ENCODE peak calls at places on chromosomes 4 and X, in four cellular contexts. K is H1, G is IMR-90, N is H9. T is an unnamed sample.
A peak's percentile ranks its signal among the peaks of the same experiment; 100 is the strongest.

GRCh38 chr4:63786181-63786580 is 623.1 kb downstream of the TECRL start:
- DNase-seq in K (no peak), G (no peak), N (no peak), T (no peak)

GRCh38 chr4:183256756-183257385 is 63.2 kb downstream of the CLDN22 start:
- DNase-seq in K (no peak), G (peak; percentile 54), N (peak; percentile 65), T (peak; percentile 72)

GRCh38 chr4:82865592-82865991 is 25.4 kb downstream of the SEC31A start:
- DNase-seq in K (no peak), G (peak; percentile 95), N (no peak), T (peak; percentile 10)

GRCh38 chr4:53929955-53930798 is 134.2 kb downstream of the CHIC2 start:
- DNase-seq in K (peak; percentile 49), G (peak; percentile 93), N (peak; percentile 80), T (peak; percentile 94)

GRCh38 chr4:118683513-118683912 is 1.7 kb upstream of the METTL14 start:
- DNase-seq in K (no peak), G (no peak), N (peak; percentile 46), T (peak; percentile 57)

GRCh38 chr4:1074077-1074476 is 39.3 kb downstream of the RNF212 start:
- DNase-seq in K (no peak), G (no peak), N (no peak), T (no peak)

GRCh38 chrX:147537172-147537571 is 374.5 kb upstream of the FMR1 start:
- DNase-seq in K (no peak), G (no peak), N (no peak), T (no peak)

GRCh38 chrX:150085881-150086280 is 147.6 kb upstream of the EOLA2 start:
- DNase-seq in K (no peak), G (peak; percentile 50), N (no peak), T (no peak)

GRCh38 chrX:65608021-65608420 is 59.4 kb upstream of the MSN start:
- DNase-seq in K (no peak), G (no peak), N (no peak), T (no peak)

GRCh38 chrX:25523574-25523973 is 507.8 kb upstream of the ARX start:
- DNase-seq in K (peak; percentile 3), G (peak; percentile 36), N (peak; percentile 45), T (peak; percentile 57)

GRCh38 chr4:94548571-94548970 is 96.8 kb downstream of the PDLIM5 start:
- DNase-seq in K (no peak), G (peak; percentile 82), N (no peak), T (peak; percentile 89)

GRCh38 chrX:129823115-129823514 is 20.6 kb downstream of the ZDHHC9 start:
- DNase-seq in K (no peak), G (peak; percentile 15), N (no peak), T (peak; percentile 39)

GRCh38 chr4:68373513-68373912 is 23.6 kb upstream of the YTHDC1 start:
- DNase-seq in K (peak; percentile 77), G (peak; percentile 67), N (peak; percentile 93), T (peak; percentile 92)

GRCh38 chr4:28176942-28177341 is 1316.3 kb downstream of the STIM2 start:
- DNase-seq in K (no peak), G (no peak), N (no peak), T (no peak)

GRCh38 chr4:185936650-185937376 is 124.8 kb upstream of the SORBS2 start:
- DNase-seq in K (no peak), G (no peak), N (no peak), T (no peak)

GRCh38 chr4:24794916-24795665 is at the start of gene SOD3:
- DNase-seq in K (peak; percentile 53), G (peak; percentile 86), N (peak; percentile 93), T (peak; percentile 91)

GRCh38 chrX:13377537-13377936 is 57.7 kb upstream of the ATXN3L start:
- DNase-seq in K (no peak), G (peak; percentile 95), N (no peak), T (no peak)

GRCh38 chr4:37936889-37937498 is 23.2 kb upstream of the PTTG2 start:
- DNase-seq in K (no peak), G (no peak), N (no peak), T (peak; percentile 30)

GRCh38 chr4:109113511-109113910 is 188.9 kb downstream of the COL25A1 start:
- DNase-seq in K (no peak), G (peak; percentile 10), N (no peak), T (no peak)

GRCh38 chrX:75546724-75547123 is 23.9 kb upstream of the ZDHHC15 start:
- DNase-seq in K (no peak), G (no peak), N (no peak), T (no peak)

GRCh38 chr4:13545394-13545808 is 1.1 kb upstream of the NKX3-2 start:
- DNase-seq in K (no peak), G (no peak), N (no peak), T (no peak)

GRCh38 chr4:20944451-20944850 is 244.2 kb downstream of the PACRGL start:
- DNase-seq in K (no peak), G (no peak), N (no peak), T (no peak)

GRCh38 chrX:109632906-109633504 is 8.0 kb upstream of the KCNE5 start:
- DNase-seq in K (no peak), G (peak; percentile 26), N (peak; percentile 33), T (peak; percentile 11)

GRCh38 chrX:107576841-107577240 is 51.5 kb upstream of the PRPS1 start:
- DNase-seq in K (no peak), G (no peak), N (no peak), T (no peak)
- H3K56ac ChIP-seq in K (no peak overlapping the region), G (no peak overlapping the region), N (no peak overlapping the region), T (no peak overlapping the region)

GRCh38 chr4:129437347-129437746 is 341.4 kb downstream of the C4orf33 start:
- DNase-seq in K (no peak), G (no peak), N (no peak), T (no peak)
- H4K8ac ChIP-seq in K (no peak overlapping the region), G (no peak overlapping the region), N (no peak overlapping the region), T (no peak overlapping the region)

GRCh38 chr4:88587285-88587684 is 5.0 kb upstream of the HERC3 start:
- DNase-seq in K (no peak), G (no peak), N (no peak), T (no peak)

GRCh38 chr4:88597970-88598369 is 5.7 kb downstream of the HERC3 start:
- DNase-seq in K (no peak), G (no peak), N (no peak), T (peak; percentile 35)

GRCh38 chr4:88591787-88592599 is at the start of gene HERC3:
- DNase-seq in K (peak; percentile 31), G (peak; percentile 80), N (peak; percentile 90), T (peak; percentile 92)

GRCh38 chr4:88592600-88593448 is 544 bp downstream of the HERC3 start:
- DNase-seq in K (no peak), G (peak; percentile 68), N (peak; percentile 68), T (peak; percentile 67)
- H2BK120ac ChIP-seq in K (no peak overlapping the region), G (no peak overlapping the region), N (no peak overlapping the region), T (no peak overlapping the region)

GRCh38 chrX:38154340-38154739 is 66.3 kb downstream of the SRPX start:
- DNase-seq in K (no peak), G (no peak), N (no peak), T (no peak)
- H3K56ac ChIP-seq in K (no peak overlapping the region), G (no peak overlapping the region), N (no peak overlapping the region), T (no peak overlapping the region)